ENCODE peak calls at places on chromosomes 5 and 9, in ten cellular contexts. One of them, this sample, is unnamed.

GRCh38 chr9:131297903-131298302 is 8.4 kb downstream of the PLPP7 start:
- DNase-seq in AG09319: no peak
- DNase-seq in GM12865: no peak
- DNase-seq in esophagus squamous epithelium: no peak
- DNase-seq in astrocyte of the spinal cord: no peak
- DNase-seq in Caco-2: no peak
- DNase-seq in neural crest cell: no peak
- DNase-seq in fibroblast of lung: no peak
- DNase-seq in HCT116: no peak
- DNase-seq in keratinocyte: no peak
- DNase-seq in this sample: no peak

GRCh38 chr5:34914671-34915138 is 599 bp downstream of the RAD1 start:
- DNase-seq in fibroblast of lung: peak; percentile 45
- DNase-seq in astrocyte of the spinal cord: no peak
- DNase-seq in Caco-2: peak; percentile 59
- DNase-seq in AG09319: no peak
- DNase-seq in GM12865: no peak
- DNase-seq in esophagus squamous epithelium: no peak
- DNase-seq in neural crest cell: no peak
- DNase-seq in HCT116: no peak
- DNase-seq in keratinocyte: no peak
- DNase-seq in this sample: peak; percentile 12

GRCh38 chr9:92723801-92724323 is 40.8 kb downstream of the BICD2 start:
- DNase-seq in fibroblast of lung: no peak
- DNase-seq in Caco-2: no peak
- DNase-seq in astrocyte of the spinal cord: no peak
- DNase-seq in HCT116: no peak
- DNase-seq in esophagus squamous epithelium: no peak
- DNase-seq in keratinocyte: no peak
- DNase-seq in neural crest cell: no peak
- DNase-seq in GM12865: no peak
- DNase-seq in AG09319: no peak
- DNase-seq in this sample: no peak

GRCh38 chr5:172293054-172293744 is 9.6 kb upstream of the UBTD2 start:
- DNase-seq in GM12865: peak; percentile 86
- DNase-seq in Caco-2: peak; percentile 67
- DNase-seq in keratinocyte: no peak
- DNase-seq in astrocyte of the spinal cord: peak; percentile 73
- DNase-seq in neural crest cell: peak; percentile 54
- DNase-seq in fibroblast of lung: peak; percentile 61
- DNase-seq in HCT116: peak; percentile 63
- DNase-seq in AG09319: no peak
- DNase-seq in esophagus squamous epithelium: no peak
- DNase-seq in this sample: peak; percentile 76

GRCh38 chr5:114369680-114370417 is 8.0 kb downstream of the KCNN2 start:
- DNase-seq in AG09319: no peak
- DNase-seq in keratinocyte: no peak
- DNase-seq in astrocyte of the spinal cord: no peak
- DNase-seq in neural crest cell: no peak
- DNase-seq in fibroblast of lung: no peak
- DNase-seq in Caco-2: no peak
- DNase-seq in esophagus squamous epithelium: no peak
- DNase-seq in HCT116: no peak
- DNase-seq in GM12865: no peak
- DNase-seq in this sample: no peak

GRCh38 chr5:136729901-136730355 is 364.6 kb upstream of the TRPC7 start:
- DNase-seq in AG09319: no peak
- DNase-seq in esophagus squamous epithelium: no peak
- DNase-seq in GM12865: no peak
- DNase-seq in astrocyte of the spinal cord: peak; percentile 89
- DNase-seq in HCT116: peak; percentile 34
- DNase-seq in Caco-2: no peak
- DNase-seq in keratinocyte: no peak
- DNase-seq in neural crest cell: no peak
- DNase-seq in fibroblast of lung: peak; percentile 96
- DNase-seq in this sample: no peak

GRCh38 chr9:33988219-33988890 is 60.3 kb downstream of the UBAP2 start:
- DNase-seq in esophagus squamous epithelium: no peak
- DNase-seq in AG09319: no peak
- DNase-seq in HCT116: no peak
- DNase-seq in neural crest cell: no peak
- DNase-seq in keratinocyte: no peak
- DNase-seq in fibroblast of lung: peak; percentile 16
- DNase-seq in Caco-2: no peak
- DNase-seq in astrocyte of the spinal cord: no peak
- DNase-seq in GM12865: peak; percentile 88
- DNase-seq in this sample: peak; percentile 60

GRCh38 chr9:129936222-129936621 is 101.0 kb downstream of the USP20 start:
- DNase-seq in Caco-2: no peak
- DNase-seq in AG09319: no peak
- DNase-seq in GM12865: no peak
- DNase-seq in neural crest cell: no peak
- DNase-seq in keratinocyte: no peak
- DNase-seq in esophagus squamous epithelium: no peak
- DNase-seq in HCT116: no peak
- DNase-seq in fibroblast of lung: no peak
- DNase-seq in astrocyte of the spinal cord: no peak
- DNase-seq in this sample: no peak

GRCh38 chr5:56909294-56910122 is at the start of gene SETD9:
- DNase-seq in GM12865: peak; percentile 99
- DNase-seq in fibroblast of lung: peak; percentile 95
- DNase-seq in Caco-2: peak; percentile 97
- DNase-seq in esophagus squamous epithelium: peak; percentile 91
- DNase-seq in AG09319: peak; percentile 94
- DNase-seq in HCT116: peak; percentile 88
- DNase-seq in neural crest cell: peak; percentile 97
- DNase-seq in keratinocyte: peak; percentile 56
- DNase-seq in astrocyte of the spinal cord: peak; percentile 98
- DNase-seq in this sample: peak; percentile 97

GRCh38 chr9:84932915-84933527 is 263.5 kb downstream of the NTRK2 start:
- DNase-seq in keratinocyte: no peak
- DNase-seq in HCT116: no peak
- DNase-seq in GM12865: no peak
- DNase-seq in astrocyte of the spinal cord: peak; percentile 5
- DNase-seq in Caco-2: no peak
- DNase-seq in AG09319: no peak
- DNase-seq in fibroblast of lung: peak; percentile 15
- DNase-seq in esophagus squamous epithelium: no peak
- DNase-seq in neural crest cell: no peak
- DNase-seq in this sample: no peak

GRCh38 chr5:36552626-36553393 is 53.6 kb upstream of the SLC1A3 start:
- DNase-seq in astrocyte of the spinal cord: no peak
- DNase-seq in fibroblast of lung: peak; percentile 8
- DNase-seq in Caco-2: no peak
- DNase-seq in HCT116: no peak
- DNase-seq in keratinocyte: no peak
- DNase-seq in neural crest cell: no peak
- DNase-seq in esophagus squamous epithelium: no peak
- DNase-seq in AG09319: no peak
- DNase-seq in GM12865: no peak
- DNase-seq in this sample: no peak

GRCh38 chr5:147509710-147510651 is at the start of gene DPYSL3:
- DNase-seq in AG09319: peak; percentile 56
- DNase-seq in fibroblast of lung: peak; percentile 85
- DNase-seq in GM12865: no peak
- DNase-seq in astrocyte of the spinal cord: peak; percentile 84
- DNase-seq in Caco-2: no peak
- DNase-seq in neural crest cell: peak; percentile 69
- DNase-seq in esophagus squamous epithelium: no peak
- DNase-seq in keratinocyte: no peak
- DNase-seq in HCT116: peak; percentile 15
- DNase-seq in this sample: peak; percentile 14

GRCh38 chr5:29758986-29759421 is 1434.5 kb upstream of the CDH6 start:
- DNase-seq in fibroblast of lung: no peak
- DNase-seq in AG09319: no peak
- DNase-seq in GM12865: no peak
- DNase-seq in esophagus squamous epithelium: no peak
- DNase-seq in Caco-2: peak; percentile 90
- DNase-seq in neural crest cell: no peak
- DNase-seq in astrocyte of the spinal cord: no peak
- DNase-seq in keratinocyte: no peak
- DNase-seq in HCT116: no peak
- DNase-seq in this sample: no peak

GRCh38 chr9:92094655-92095054 is 20.6 kb downstream of the SPTLC1 start:
- DNase-seq in esophagus squamous epithelium: no peak
- DNase-seq in Caco-2: no peak
- DNase-seq in AG09319: no peak
- DNase-seq in GM12865: no peak
- DNase-seq in keratinocyte: no peak
- DNase-seq in HCT116: peak; percentile 66
- DNase-seq in neural crest cell: no peak
- DNase-seq in fibroblast of lung: peak; percentile 28
- DNase-seq in astrocyte of the spinal cord: peak; percentile 5
- DNase-seq in this sample: peak; percentile 53

GRCh38 chr5:140408750-140409241 is 7.2 kb downstream of the ANKHD1 start:
- DNase-seq in neural crest cell: no peak
- DNase-seq in keratinocyte: no peak
- DNase-seq in HCT116: no peak
- DNase-seq in Caco-2: no peak
- DNase-seq in fibroblast of lung: peak; percentile 1
- DNase-seq in AG09319: no peak
- DNase-seq in astrocyte of the spinal cord: no peak
- DNase-seq in GM12865: no peak
- DNase-seq in esophagus squamous epithelium: no peak
- DNase-seq in this sample: no peak
- TF ChIP-seq CTCF in neural crest cell: no peak
- TF ChIP-seq CTCF in keratinocyte: no peak
- TF ChIP-seq CTCF in HCT116: no peak
- TF ChIP-seq CTCF in Caco-2: no peak
- TF ChIP-seq CTCF in fibroblast of lung: no peak
- TF ChIP-seq CTCF in AG09319: no peak
- TF ChIP-seq CTCF in astrocyte of the spinal cord: no peak
- TF ChIP-seq CTCF in GM12865: no peak
- TF ChIP-seq CTCF in esophagus squamous epithelium: no peak
- TF ChIP-seq CTCF in this sample: no peak

GRCh38 chr9:121304707-121305106 is 36.7 kb downstream of the GSN start:
- DNase-seq in Caco-2: no peak
- DNase-seq in GM12865: no peak
- DNase-seq in HCT116: no peak
- DNase-seq in keratinocyte: no peak
- DNase-seq in fibroblast of lung: no peak
- DNase-seq in neural crest cell: no peak
- DNase-seq in astrocyte of the spinal cord: no peak
- DNase-seq in AG09319: no peak
- DNase-seq in esophagus squamous epithelium: no peak
- DNase-seq in this sample: no peak
- TF ChIP-seq CTCF in Caco-2: no peak
- TF ChIP-seq CTCF in GM12865: no peak
- TF ChIP-seq CTCF in HCT116: no peak
- TF ChIP-seq CTCF in keratinocyte: no peak
- TF ChIP-seq CTCF in fibroblast of lung: no peak
- TF ChIP-seq CTCF in neural crest cell: no peak
- TF ChIP-seq CTCF in astrocyte of the spinal cord: no peak
- TF ChIP-seq CTCF in AG09319: no peak
- TF ChIP-seq CTCF in esophagus squamous epithelium: no peak
- TF ChIP-seq CTCF in this sample: no peak

DNA sequence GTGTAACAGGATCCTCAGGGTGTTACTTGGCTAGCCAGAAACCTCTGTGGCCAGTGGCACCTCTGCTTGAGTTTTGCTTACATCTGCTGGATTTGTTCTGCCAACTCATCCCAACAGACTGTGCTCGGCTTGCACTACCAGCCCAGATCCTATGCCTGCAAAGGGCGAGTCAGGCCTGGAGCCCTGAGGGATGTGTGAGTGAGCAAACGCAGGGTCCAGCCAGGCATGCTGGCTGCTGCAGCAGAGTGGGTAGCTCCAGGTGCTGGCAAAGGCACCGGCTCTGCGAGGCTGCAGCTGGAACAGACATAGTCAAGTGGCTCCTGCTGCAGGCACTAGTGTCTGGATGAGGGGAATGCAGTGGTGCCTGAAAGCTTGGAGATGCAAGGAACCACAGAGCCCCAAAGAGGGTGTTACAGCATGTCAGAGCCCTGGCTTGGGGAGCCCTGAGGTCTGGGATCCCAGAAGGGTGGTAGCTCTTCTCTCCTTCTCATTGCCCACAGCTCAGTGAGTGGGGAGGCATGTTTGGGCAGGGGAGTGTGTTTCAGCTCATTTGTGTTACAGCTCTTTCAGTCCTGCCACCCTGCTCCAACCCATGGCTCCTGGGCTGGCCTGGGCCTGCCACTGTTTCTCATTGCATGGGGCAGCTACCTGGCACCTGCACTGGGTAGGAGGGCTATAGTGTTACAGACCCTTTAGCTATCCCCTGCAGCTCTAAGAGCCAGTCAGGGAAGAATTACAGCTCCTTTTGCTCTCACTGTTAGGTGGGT is 332.6 kb downstream of the TAF11L14 start:
- DNase-seq in fibroblast of lung: no peak
- DNase-seq in astrocyte of the spinal cord: no peak
- DNase-seq in Caco-2: no peak
- DNase-seq in keratinocyte: no peak
- DNase-seq in esophagus squamous epithelium: no peak
- DNase-seq in neural crest cell: no peak
- DNase-seq in AG09319: no peak
- DNase-seq in GM12865: no peak
- DNase-seq in HCT116: no peak
- DNase-seq in this sample: no peak
- TF ChIP-seq CTCF in fibroblast of lung: no peak
- TF ChIP-seq CTCF in astrocyte of the spinal cord: no peak
- TF ChIP-seq CTCF in Caco-2: no peak
- TF ChIP-seq CTCF in keratinocyte: no peak
- TF ChIP-seq CTCF in esophagus squamous epithelium: no peak
- TF ChIP-seq CTCF in neural crest cell: no peak
- TF ChIP-seq CTCF in AG09319: no peak
- TF ChIP-seq CTCF in GM12865: no peak
- TF ChIP-seq CTCF in HCT116: no peak
- TF ChIP-seq CTCF in this sample: no peak

DNA sequence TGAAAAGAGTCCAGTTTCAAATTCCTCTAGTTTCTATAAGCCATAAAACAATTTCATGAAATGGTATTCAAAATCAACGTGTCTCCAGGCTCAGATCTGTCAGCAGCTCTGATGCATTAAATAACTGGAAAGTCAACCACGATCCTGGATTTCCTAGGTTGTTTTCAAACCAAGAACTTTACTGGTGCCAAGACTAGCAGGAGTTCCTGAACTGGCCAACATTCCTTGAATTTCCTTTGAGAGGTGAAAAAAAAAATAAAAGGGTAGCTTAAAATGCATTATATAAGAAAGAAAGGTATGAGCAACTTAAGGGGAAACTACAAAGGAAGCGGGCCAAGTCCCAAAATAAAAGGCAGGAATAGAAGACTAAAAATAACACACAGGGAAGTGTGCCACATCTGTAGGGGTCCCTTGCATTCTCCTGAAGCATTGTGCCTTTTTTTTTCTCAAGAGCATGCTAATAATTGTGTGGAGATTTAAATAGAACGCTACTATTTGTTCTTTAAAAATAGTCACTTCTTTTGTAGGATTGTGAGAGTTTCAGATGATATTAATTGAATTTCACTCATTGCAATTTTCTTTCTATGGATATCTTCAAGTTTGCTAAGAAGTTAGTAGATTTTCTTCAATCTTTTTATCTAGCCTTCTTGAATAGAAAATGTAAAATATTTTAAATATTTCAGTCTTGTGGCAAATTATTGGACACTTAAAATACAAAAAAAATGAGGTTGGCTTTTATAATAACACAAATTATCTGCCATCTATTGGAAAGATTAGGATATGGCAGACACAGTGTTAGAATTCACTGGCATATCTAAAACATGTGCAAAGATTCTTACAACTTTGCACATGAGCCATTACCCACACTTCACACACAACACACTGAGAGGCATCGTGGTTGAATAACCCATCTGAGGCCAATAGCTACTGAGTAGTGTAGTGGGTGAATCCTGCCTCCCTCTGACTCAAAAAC is 15.3 kb downstream of the ESM1 start:
- DNase-seq in Caco-2: no peak
- DNase-seq in keratinocyte: no peak
- DNase-seq in fibroblast of lung: peak; percentile 35
- DNase-seq in neural crest cell: no peak
- DNase-seq in HCT116: no peak
- DNase-seq in esophagus squamous epithelium: no peak
- DNase-seq in GM12865: no peak
- DNase-seq in AG09319: no peak
- DNase-seq in astrocyte of the spinal cord: no peak
- DNase-seq in this sample: no peak
- TF ChIP-seq CTCF in Caco-2: no peak
- TF ChIP-seq CTCF in keratinocyte: no peak
- TF ChIP-seq CTCF in fibroblast of lung: peak; percentile 6
- TF ChIP-seq CTCF in neural crest cell: no peak
- TF ChIP-seq CTCF in HCT116: peak; percentile 24
- TF ChIP-seq CTCF in esophagus squamous epithelium: no peak
- TF ChIP-seq CTCF in GM12865: no peak
- TF ChIP-seq CTCF in AG09319: no peak
- TF ChIP-seq CTCF in astrocyte of the spinal cord: peak; percentile 8
- TF ChIP-seq CTCF in this sample: no peak